ENCODE peak calls at places on chromosomes 13 and 19, in eight cellular contexts. One of them, this sample, is unnamed.

GRCh38 chr13:73369095-73369494 is 310.3 kb downstream of the KLF5 start:
- DNase-seq in brain microvascular endothelial cell: no peak
- DNase-seq in dorsolateral prefrontal cortex: no peak
- DNase-seq in BE2C: no peak
- DNase-seq in body of pancreas: no peak
- DNase-seq in mucosa of descending colon: no peak
- DNase-seq in neuronal stem cell: no peak
- DNase-seq in cardiac muscle cell: no peak
- DNase-seq in this sample: no peak

GRCh38 chr19:21158523-21159135 is 16.8 kb downstream of the ZNF431 start:
- DNase-seq in body of pancreas: no peak
- DNase-seq in dorsolateral prefrontal cortex: no peak
- DNase-seq in cardiac muscle cell: no peak
- DNase-seq in BE2C: no peak
- DNase-seq in brain microvascular endothelial cell: peak; percentile 4
- DNase-seq in neuronal stem cell: no peak
- DNase-seq in mucosa of descending colon: no peak
- DNase-seq in this sample: no peak

GRCh38 chr19:3669616-3670257 is 30.5 kb downstream of the PIP5K1C start:
- DNase-seq in brain microvascular endothelial cell: no peak
- DNase-seq in dorsolateral prefrontal cortex: no peak
- DNase-seq in body of pancreas: no peak
- DNase-seq in mucosa of descending colon: no peak
- DNase-seq in cardiac muscle cell: no peak
- DNase-seq in BE2C: no peak
- DNase-seq in neuronal stem cell: no peak
- DNase-seq in this sample: no peak

GRCh38 chr13:108915095-108915633 is 285.8 kb downstream of the MYO16 start:
- DNase-seq in dorsolateral prefrontal cortex: no peak
- DNase-seq in body of pancreas: peak; percentile 29
- DNase-seq in brain microvascular endothelial cell: peak; percentile 53
- DNase-seq in neuronal stem cell: no peak
- DNase-seq in BE2C: no peak
- DNase-seq in mucosa of descending colon: no peak
- DNase-seq in cardiac muscle cell: peak; percentile 38
- DNase-seq in this sample: no peak

GRCh38 chr19:33498391-33499000 is 23.1 kb downstream of the PEPD start:
- DNase-seq in neuronal stem cell: no peak
- DNase-seq in body of pancreas: no peak
- DNase-seq in mucosa of descending colon: peak; percentile 4
- DNase-seq in cardiac muscle cell: no peak
- DNase-seq in brain microvascular endothelial cell: no peak
- DNase-seq in dorsolateral prefrontal cortex: no peak
- DNase-seq in BE2C: no peak
- DNase-seq in this sample: no peak

GRCh38 chr19:23823952-23824389 is 65.3 kb upstream of the ZNF681 start:
- DNase-seq in dorsolateral prefrontal cortex: no peak
- DNase-seq in mucosa of descending colon: peak; percentile 48
- DNase-seq in neuronal stem cell: peak; percentile 0
- DNase-seq in body of pancreas: no peak
- DNase-seq in BE2C: peak; percentile 17
- DNase-seq in cardiac muscle cell: peak; percentile 4
- DNase-seq in brain microvascular endothelial cell: no peak
- DNase-seq in this sample: no peak

GRCh38 chr13:49585220-49586157 is at the start of gene RCBTB1:
- DNase-seq in dorsolateral prefrontal cortex: peak; percentile 63
- DNase-seq in mucosa of descending colon: peak; percentile 77
- DNase-seq in BE2C: peak; percentile 84
- DNase-seq in neuronal stem cell: peak; percentile 74
- DNase-seq in body of pancreas: peak; percentile 84
- DNase-seq in cardiac muscle cell: peak; percentile 88
- DNase-seq in brain microvascular endothelial cell: peak; percentile 24
- DNase-seq in this sample: peak; percentile 67

GRCh38 chr19:6108721-6109633 is 1.3 kb downstream of the RFX2 start:
- DNase-seq in body of pancreas: peak; percentile 42
- DNase-seq in brain microvascular endothelial cell: no peak
- DNase-seq in neuronal stem cell: no peak
- DNase-seq in dorsolateral prefrontal cortex: no peak
- DNase-seq in BE2C: peak; percentile 41
- DNase-seq in cardiac muscle cell: no peak
- DNase-seq in mucosa of descending colon: peak; percentile 70
- DNase-seq in this sample: peak; percentile 55

GRCh38 chr13:114090476-114090875 is 41.9 kb downstream of the RASA3 start:
- DNase-seq in neuronal stem cell: no peak
- DNase-seq in dorsolateral prefrontal cortex: no peak
- DNase-seq in mucosa of descending colon: peak; percentile 14
- DNase-seq in BE2C: no peak
- DNase-seq in brain microvascular endothelial cell: no peak
- DNase-seq in cardiac muscle cell: no peak
- DNase-seq in body of pancreas: no peak
- DNase-seq in this sample: no peak

GRCh38 chr13:19596960-19597361 is 35.6 kb upstream of the TPTE2 start:
- DNase-seq in neuronal stem cell: no peak
- DNase-seq in dorsolateral prefrontal cortex: no peak
- DNase-seq in mucosa of descending colon: no peak
- DNase-seq in body of pancreas: no peak
- DNase-seq in brain microvascular endothelial cell: no peak
- DNase-seq in BE2C: no peak
- DNase-seq in cardiac muscle cell: no peak
- DNase-seq in this sample: peak; percentile 57

GRCh38 chr19:33293255-33294057 is 8.9 kb downstream of the CEBPA start:
- DNase-seq in body of pancreas: peak; percentile 55
- DNase-seq in mucosa of descending colon: peak; percentile 71
- DNase-seq in BE2C: no peak
- DNase-seq in brain microvascular endothelial cell: peak; percentile 59
- DNase-seq in cardiac muscle cell: no peak
- DNase-seq in neuronal stem cell: no peak
- DNase-seq in dorsolateral prefrontal cortex: no peak
- DNase-seq in this sample: peak; percentile 64

DNA sequence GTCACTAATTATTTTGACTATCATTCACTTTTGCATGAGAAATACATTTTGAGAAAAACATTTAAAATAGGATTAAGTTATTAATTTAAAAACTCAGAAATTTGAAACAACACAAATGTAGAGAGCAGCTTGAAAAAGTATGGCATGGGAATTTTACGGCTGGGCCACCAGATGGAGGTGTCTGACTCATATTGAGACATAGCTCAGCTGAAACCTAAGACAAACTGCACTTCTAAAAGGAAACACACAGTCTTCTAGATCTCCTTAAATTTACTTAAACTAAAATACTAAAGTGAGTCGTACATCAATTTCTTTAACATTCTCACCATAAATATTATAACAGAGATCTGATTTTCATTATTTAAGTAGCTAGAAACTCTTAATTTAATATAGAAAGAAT is 41.9 kb upstream of the POSTN start:
- DNase-seq in body of pancreas: peak; percentile 16
- DNase-seq in cardiac muscle cell: peak; percentile 46
- DNase-seq in brain microvascular endothelial cell: peak; percentile 64
- DNase-seq in BE2C: no peak
- DNase-seq in mucosa of descending colon: no peak
- DNase-seq in dorsolateral prefrontal cortex: no peak
- DNase-seq in neuronal stem cell: no peak
- DNase-seq in this sample: peak; percentile 35
- H3K4me3 ChIP-seq in body of pancreas: no peak overlapping the region
- H3K4me3 ChIP-seq in cardiac muscle cell: no peak overlapping the region
- H3K4me3 ChIP-seq in brain microvascular endothelial cell: no peak overlapping the region
- H3K4me3 ChIP-seq in BE2C: no peak overlapping the region
- H3K4me3 ChIP-seq in mucosa of descending colon: no peak overlapping the region
- H3K4me3 ChIP-seq in dorsolateral prefrontal cortex: no peak overlapping the region
- H3K4me3 ChIP-seq in neuronal stem cell: no peak overlapping the region
- H3K4me3 ChIP-seq in this sample: no peak overlapping the region

GRCh38 chr13:30736921-30737320 is 1.6 kb downstream of the ALOX5AP start:
- DNase-seq in BE2C: no peak
- DNase-seq in neuronal stem cell: no peak
- DNase-seq in body of pancreas: no peak
- DNase-seq in dorsolateral prefrontal cortex: no peak
- DNase-seq in brain microvascular endothelial cell: no peak
- DNase-seq in cardiac muscle cell: no peak
- DNase-seq in mucosa of descending colon: no peak
- DNase-seq in this sample: no peak

GRCh38 chr13:30734434-30734833 is 909 bp upstream of the ALOX5AP start:
- DNase-seq in BE2C: no peak
- DNase-seq in mucosa of descending colon: no peak
- DNase-seq in neuronal stem cell: no peak
- DNase-seq in dorsolateral prefrontal cortex: no peak
- DNase-seq in body of pancreas: no peak
- DNase-seq in cardiac muscle cell: no peak
- DNase-seq in brain microvascular endothelial cell: no peak
- DNase-seq in this sample: no peak

GRCh38 chr13:30737511-30738342 is 2.4 kb downstream of the ALOX5AP start:
- DNase-seq in body of pancreas: no peak
- DNase-seq in dorsolateral prefrontal cortex: no peak
- DNase-seq in brain microvascular endothelial cell: no peak
- DNase-seq in BE2C: no peak
- DNase-seq in neuronal stem cell: no peak
- DNase-seq in cardiac muscle cell: no peak
- DNase-seq in mucosa of descending colon: no peak
- DNase-seq in this sample: no peak

GRCh38 chr13:30736461-30736860 is 1.1 kb downstream of the ALOX5AP start:
- DNase-seq in brain microvascular endothelial cell: no peak
- DNase-seq in BE2C: no peak
- DNase-seq in body of pancreas: no peak
- DNase-seq in dorsolateral prefrontal cortex: no peak
- DNase-seq in mucosa of descending colon: no peak
- DNase-seq in cardiac muscle cell: no peak
- DNase-seq in neuronal stem cell: no peak
- DNase-seq in this sample: no peak

DNA sequence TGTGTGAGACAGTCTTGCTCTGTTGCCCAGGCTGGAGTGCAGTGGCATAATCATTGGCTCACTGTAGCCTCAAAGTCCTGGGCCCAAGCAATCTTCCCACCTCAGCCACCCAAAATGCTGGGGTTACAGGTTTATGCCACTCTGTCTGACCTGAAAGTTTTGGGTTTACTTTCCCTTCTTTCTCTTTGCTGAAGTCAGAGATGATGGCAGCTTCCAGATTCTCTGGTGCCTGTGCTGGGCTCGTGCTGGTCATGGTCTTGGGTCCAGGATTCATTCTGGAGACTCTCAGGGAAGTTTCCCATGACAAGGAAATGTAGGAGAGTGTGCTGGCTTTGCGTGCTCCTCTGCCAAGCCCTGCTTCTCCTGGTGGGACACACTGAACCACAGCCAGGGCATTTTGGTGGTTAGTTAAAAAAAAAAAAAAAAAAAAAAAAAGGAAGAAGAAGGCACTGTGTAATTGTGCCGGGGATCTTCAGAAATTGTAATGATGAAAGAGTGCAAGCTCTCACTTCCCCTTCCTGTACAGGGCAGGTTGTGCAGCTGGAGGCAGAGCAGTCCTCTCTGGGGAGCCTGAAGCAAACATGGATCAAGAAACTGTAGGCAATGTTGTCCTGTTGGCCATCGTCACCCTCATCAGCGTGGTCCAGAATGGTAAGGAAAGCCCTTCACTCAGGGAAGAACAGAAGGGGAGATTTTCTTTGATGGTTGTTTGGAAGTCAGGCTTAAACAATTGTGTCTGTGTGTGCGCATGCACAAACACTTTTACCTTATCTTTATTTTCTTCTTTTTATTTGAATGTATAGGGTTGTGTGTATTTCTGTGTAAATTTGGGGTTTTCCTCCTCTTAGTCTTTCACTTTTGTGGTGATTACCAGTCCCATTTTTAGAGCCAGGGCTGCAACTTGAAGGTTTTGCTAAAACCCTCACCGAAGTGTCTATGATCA is at the start of gene ALOX5AP:
- DNase-seq in BE2C: no peak
- DNase-seq in mucosa of descending colon: no peak
- DNase-seq in brain microvascular endothelial cell: no peak
- DNase-seq in cardiac muscle cell: no peak
- DNase-seq in body of pancreas: no peak
- DNase-seq in neuronal stem cell: no peak
- DNase-seq in dorsolateral prefrontal cortex: no peak
- DNase-seq in this sample: no peak
- H3K4me3 ChIP-seq in BE2C: no peak within 1 kb of the TSS
- H3K4me3 ChIP-seq in mucosa of descending colon: no peak within 1 kb of the TSS
- H3K4me3 ChIP-seq in brain microvascular endothelial cell: no peak within 1 kb of the TSS
- H3K4me3 ChIP-seq in cardiac muscle cell: no peak within 1 kb of the TSS
- H3K4me3 ChIP-seq in body of pancreas: no peak within 1 kb of the TSS
- H3K4me3 ChIP-seq in neuronal stem cell: no peak within 1 kb of the TSS
- H3K4me3 ChIP-seq in dorsolateral prefrontal cortex: peak within 1 kb of the TSS; percentile 28
- H3K4me3 ChIP-seq in this sample: no peak within 1 kb of the TSS

GRCh38 chr13:51361111-51361510 is 21.6 kb downstream of the SERPINE3 start:
- DNase-seq in body of pancreas: no peak
- DNase-seq in mucosa of descending colon: no peak
- DNase-seq in cardiac muscle cell: no peak
- DNase-seq in BE2C: no peak
- DNase-seq in brain microvascular endothelial cell: no peak
- DNase-seq in neuronal stem cell: no peak
- DNase-seq in dorsolateral prefrontal cortex: no peak
- DNase-seq in this sample: no peak
- H3K4me3 ChIP-seq in body of pancreas: no peak overlapping the region
- H3K4me3 ChIP-seq in mucosa of descending colon: no peak overlapping the region
- H3K4me3 ChIP-seq in cardiac muscle cell: no peak overlapping the region
- H3K4me3 ChIP-seq in BE2C: no peak overlapping the region
- H3K4me3 ChIP-seq in brain microvascular endothelial cell: no peak overlapping the region
- H3K4me3 ChIP-seq in neuronal stem cell: no peak overlapping the region
- H3K4me3 ChIP-seq in dorsolateral prefrontal cortex: no peak overlapping the region
- H3K4me3 ChIP-seq in this sample: no peak overlapping the region

GRCh38 chr19:42606660-42607351 is 12.1 kb upstream of the CEACAM8 start:
- DNase-seq in dorsolateral prefrontal cortex: peak; percentile 81
- DNase-seq in brain microvascular endothelial cell: no peak
- DNase-seq in neuronal stem cell: peak; percentile 9
- DNase-seq in cardiac muscle cell: peak; percentile 18
- DNase-seq in BE2C: peak; percentile 74
- DNase-seq in mucosa of descending colon: peak; percentile 77
- DNase-seq in body of pancreas: peak; percentile 98
- DNase-seq in this sample: peak; percentile 85
- H3K4me3 ChIP-seq in dorsolateral prefrontal cortex: no peak overlapping the region
- H3K4me3 ChIP-seq in brain microvascular endothelial cell: no peak overlapping the region
- H3K4me3 ChIP-seq in neuronal stem cell: no peak overlapping the region
- H3K4me3 ChIP-seq in cardiac muscle cell: no peak overlapping the region
- H3K4me3 ChIP-seq in BE2C: no peak overlapping the region
- H3K4me3 ChIP-seq in mucosa of descending colon: no peak overlapping the region
- H3K4me3 ChIP-seq in body of pancreas: no peak overlapping the region
- H3K4me3 ChIP-seq in this sample: no peak overlapping the region

GRCh38 chr19:47003611-47003935 is 16.1 kb upstream of the NPAS1 start:
- DNase-seq in body of pancreas: no peak
- DNase-seq in brain microvascular endothelial cell: no peak
- DNase-seq in BE2C: no peak
- DNase-seq in dorsolateral prefrontal cortex: no peak
- DNase-seq in cardiac muscle cell: no peak
- DNase-seq in mucosa of descending colon: no peak
- DNase-seq in neuronal stem cell: no peak
- DNase-seq in this sample: no peak
- H3K4me3 ChIP-seq in body of pancreas: no peak overlapping the region
- H3K4me3 ChIP-seq in brain microvascular endothelial cell: no peak overlapping the region
- H3K4me3 ChIP-seq in BE2C: no peak overlapping the region
- H3K4me3 ChIP-seq in dorsolateral prefrontal cortex: peak overlapping the region; percentile 45
- H3K4me3 ChIP-seq in cardiac muscle cell: no peak overlapping the region
- H3K4me3 ChIP-seq in mucosa of descending colon: no peak overlapping the region
- H3K4me3 ChIP-seq in neuronal stem cell: no peak overlapping the region
- H3K4me3 ChIP-seq in this sample: no peak overlapping the region